ENCODE peak calls at places on chromosomes 11 and 22, in four cellular contexts. G is neural crest cell, A is psoas muscle, P is dorsolateral prefrontal cortex. X is an unnamed sample.

GRCh38 chr11:134398079-134398444 is 14.0 kb downstream of the B3GAT1 start:
- DNase-seq in G (no peak), A (no peak), P (peak; percentile 83), X (no peak)

GRCh38 chr22:33803371-33803770 is 116.9 kb downstream of the LARGE1 start:
- DNase-seq in G (no peak), A (no peak), P (no peak), X (no peak)

GRCh38 chr11:134517621-134518293 is 105.7 kb upstream of the B3GAT1 start:
- DNase-seq in G (no peak), A (peak; percentile 19), P (peak; percentile 16), X (no peak)

GRCh38 chr22:39242809-39243442 is 1.9 kb downstream of the PDGFB start:
- DNase-seq in G (no peak), A (no peak), P (no peak), X (no peak)

GRCh38 chr11:831132-831864 is 1.5 kb upstream of the CD151 start:
- DNase-seq in G (no peak), A (no peak), P (no peak), X (no peak)

GRCh38 chr11:11946180-11946579 is 62.2 kb downstream of the DKK3 start:
- DNase-seq in G (no peak), A (no peak), P (no peak), X (no peak)

GRCh38 chr11:48384670-48385069 is 18.4 kb upstream of the OR4C5 start:
- DNase-seq in G (no peak), A (no peak), P (no peak), X (no peak)

GRCh38 chr11:32723332-32723731 is 71.1 kb downstream of the CCDC73 start:
- DNase-seq in G (no peak), A (no peak), P (no peak), X (no peak)

GRCh38 chr11:113952070-113952469 is 22.8 kb upstream of the HTR3A start:
- DNase-seq in G (no peak), A (no peak), P (no peak), X (no peak)

GRCh38 chr11:27193434-27194225 is 153.0 kb downstream of the BBOX1 start:
- DNase-seq in G (no peak), A (no peak), P (no peak), X (no peak)

GRCh38 chr11:130868087-130868486 is 48.2 kb downstream of the SNX19 start:
- DNase-seq in G (no peak), A (no peak), P (no peak), X (no peak)

GRCh38 chr11:13303668-13304649 is 26.4 kb downstream of the BMAL1 start:
- DNase-seq in G (no peak), A (no peak), P (no peak), X (no peak)

GRCh38 chr22:37313376-37314314 is 31.3 kb downstream of the CYTH4 start:
- DNase-seq in G (no peak), A (peak; percentile 40), P (no peak), X (no peak)

GRCh38 chr11:69568809-69569097 is 72.2 kb upstream of the CCND1 start:
- DNase-seq in G (no peak), A (no peak), P (no peak), X (no peak)

GRCh38 chr22:32005453-32005852 is 37.6 kb upstream of the SLC5A1 start:
- DNase-seq in G (no peak), A (no peak), P (no peak), X (no peak)

GRCh38 chr11:124152770-124153407 is 30.3 kb upstream of the OR10D3 start:
- DNase-seq in G (no peak), A (no peak), P (no peak), X (no peak)
- TF ChIP-seq CTCF in G (peak; percentile 34), A (no peak), P (no peak), X (no peak)

GRCh38 chr22:43783777-43784176 is 28.3 kb downstream of the EFCAB6 start:
- DNase-seq in G (no peak), A (no peak), P (no peak), X (no peak)
- TF ChIP-seq CTCF in G (peak; percentile 47), A (no peak), P (no peak), X (no peak)

DNA sequence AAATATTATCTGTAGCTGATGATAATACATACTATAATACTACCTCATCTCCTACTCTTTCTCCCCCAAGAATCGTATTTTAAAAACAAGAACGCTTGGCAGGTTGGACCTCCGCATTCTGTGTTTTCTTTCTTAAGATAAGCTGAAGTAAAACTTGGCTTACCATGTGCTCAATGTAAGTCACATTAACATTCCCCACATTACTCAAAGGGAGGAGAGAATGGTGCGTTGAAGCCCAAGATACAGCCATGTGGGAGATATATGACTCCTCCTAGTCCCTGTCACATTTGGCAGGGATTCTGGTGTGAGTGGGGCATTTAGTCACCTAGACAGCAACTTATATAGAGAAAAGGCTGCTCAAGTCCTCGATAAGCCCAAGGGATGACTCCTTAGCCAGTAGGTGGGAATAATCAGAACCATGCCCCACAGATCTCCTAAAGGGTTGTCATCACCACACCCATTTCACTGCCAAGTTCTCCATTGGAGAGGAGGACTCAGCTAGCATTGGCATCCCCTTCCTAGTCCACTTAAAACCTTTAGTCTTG is 4.6 kb downstream of the PRSS23 start:
- DNase-seq in G (no peak), A (no peak), P (no peak), X (no peak)
- TF ChIP-seq CTCF in G (no peak), A (no peak), P (no peak), X (no peak)

GRCh38 chr11:103609117-103610066 is 427.0 kb upstream of the DDI1 start:
- DNase-seq in G (no peak), A (no peak), P (no peak), X (no peak)
- TF ChIP-seq CTCF in G (peak; percentile 49), A (no peak), P (no peak), X (no peak)

GRCh38 chr11:99020324-99021225 is at the start of gene CNTN5:
- DNase-seq in G (peak; percentile 52), A (peak; percentile 51), P (peak; percentile 60), X (no peak)
- TF ChIP-seq CTCF in G (peak; percentile 36), A (no peak), P (no peak), X (no peak)

GRCh38 chr11:60264644-60265043 is 15.8 kb upstream of the MS4A4A start:
- DNase-seq in G (no peak), A (no peak), P (no peak), X (no peak)
- TF ChIP-seq CTCF in G (no peak), A (no peak), P (no peak), X (no peak)

GRCh38 chr11:9266132-9266736 is 1.1 kb upstream of the DENND5A start:
- DNase-seq in G (no peak), A (no peak), P (no peak), X (no peak)

GRCh38 chr11:9263840-9264380 is 1.2 kb downstream of the DENND5A start:
- DNase-seq in G (no peak), A (no peak), P (no peak), X (peak; percentile 37)

GRCh38 chr11:9264381-9265210 is 554 bp downstream of the DENND5A start:
- DNase-seq in G (peak; percentile 35), A (peak; percentile 78), P (no peak), X (peak; percentile 30)

GRCh38 chr11:9266926-9267325 is 1.8 kb upstream of the DENND5A start:
- DNase-seq in G (no peak), A (no peak), P (no peak), X (no peak)

GRCh38 chr11:9265211-9266131 is at the start of gene DENND5A:
- DNase-seq in G (peak; percentile 75), A (peak; percentile 92), P (peak; percentile 86), X (peak; percentile 48)
- TF ChIP-seq CTCF in G (no peak), A (no peak), P (peak; percentile 28), X (no peak)

DNA sequence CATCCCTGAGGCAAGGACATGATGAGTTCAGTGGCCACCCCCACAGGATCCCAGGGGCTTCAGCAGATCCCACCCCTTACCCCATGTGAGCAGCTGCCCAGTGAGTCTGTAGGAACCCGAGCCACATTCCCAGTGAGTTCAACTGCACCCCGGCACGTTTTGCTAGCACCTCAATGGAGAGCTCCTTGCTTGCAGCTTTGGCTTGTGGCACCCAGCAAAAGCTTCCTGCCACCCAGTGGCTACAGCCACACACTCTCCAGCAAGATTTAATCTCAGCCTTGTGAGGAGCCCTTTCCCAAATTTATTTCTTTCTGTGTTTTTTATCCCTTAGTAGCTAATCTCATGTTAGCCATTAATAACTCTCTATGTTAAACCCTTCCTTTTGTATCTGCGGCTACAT is 4.0 kb downstream of the SAA1 start:
- DNase-seq in G (no peak), A (no peak), P (no peak), X (no peak)
- TF ChIP-seq CTCF in G (no peak), A (no peak), P (no peak), X (no peak)

DNA sequence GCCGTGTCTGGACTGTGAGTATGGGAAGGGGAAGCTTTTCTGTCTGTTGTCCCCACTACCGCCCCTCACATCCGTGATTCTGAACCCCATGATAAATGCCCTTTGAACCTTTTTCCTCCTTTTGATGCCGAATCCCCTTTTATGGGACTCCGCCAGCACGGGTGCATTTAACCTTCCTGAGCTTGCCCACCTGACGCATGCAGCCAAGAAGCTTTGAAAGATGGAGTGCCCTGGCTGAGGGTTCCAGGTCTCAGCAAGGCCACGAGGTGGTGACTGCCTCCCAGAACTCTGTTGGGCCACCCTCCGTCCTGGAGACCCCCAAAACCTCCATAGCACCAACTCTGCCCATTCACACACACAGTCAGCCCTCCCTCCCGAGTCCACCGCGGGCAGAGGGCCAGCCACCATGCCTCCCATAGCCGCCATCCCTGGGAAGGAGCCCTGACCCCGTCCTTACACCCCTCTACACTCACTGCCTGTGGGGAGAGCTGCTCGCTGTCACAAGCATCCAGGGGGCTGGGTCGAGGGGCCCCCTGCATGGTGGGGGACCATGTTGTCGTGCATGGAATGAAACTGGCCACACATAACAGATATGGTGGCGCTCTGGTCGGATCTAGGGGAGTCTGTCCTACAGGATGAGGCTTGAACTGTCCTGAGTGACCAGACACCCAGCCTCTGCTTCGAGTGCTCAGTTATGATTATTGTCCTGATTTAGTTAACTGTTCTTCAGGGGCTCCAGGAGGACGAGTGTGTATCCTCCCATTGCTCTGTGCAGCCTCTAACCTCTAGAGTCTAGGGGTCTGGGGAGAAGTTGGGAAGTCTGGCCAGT is 822 bp upstream of the COMT start:
- DNase-seq in G (no peak), A (peak; percentile 54), P (peak; percentile 32), X (no peak)
- TF ChIP-seq CTCF in G (no peak), A (no peak), P (no peak), X (no peak)

GRCh38 chr22:27617214-27617881 is 184.2 kb downstream of the MN1 start:
- DNase-seq in G (no peak), A (no peak), P (no peak), X (no peak)
- TF ChIP-seq CTCF in G (peak; percentile 19), A (no peak), P (no peak), X (no peak)

X was measured in natural killer cell.